ENCODE peak calls at places on chromosomes 6 and 20, in four cellular contexts. G is uterus, B is neural crest cell, R is body of pancreas. Y is an unnamed sample.

GRCh38 chr20:54156522-54156921 is 17.3 kb downstream of the CYP24A1 start:
- DNase-seq in G (no peak), B (no peak), R (no peak), Y (no peak)

GRCh38 chr6:21915707-21916399 is 322.3 kb downstream of the SOX4 start:
- DNase-seq in G (no peak), B (no peak), R (no peak), Y (no peak)

GRCh38 chr6:91376686-91377085 is 789.8 kb upstream of the MAP3K7 start:
- DNase-seq in G (no peak), B (no peak), R (peak), Y (no peak)

GRCh38 chr20:40225596-40225995 is 463.4 kb downstream of the MAFB start:
- DNase-seq in G (no peak), B (no peak), R (no peak), Y (no peak)

GRCh38 chr6:90175627-90176538 is 120.8 kb downstream of the BACH2 start:
- DNase-seq in G (no peak), B (no peak), R (no peak), Y (no peak)

GRCh38 chr20:407097-407952 is 774 bp upstream of the RBCK1 start:
- DNase-seq in G (peak), B (peak), R (peak), Y (peak)

GRCh38 chr6:49958180-49958579 is 5.8 kb downstream of the DEFB114 start:
- DNase-seq in G (no peak), B (no peak), R (no peak), Y (no peak)

GRCh38 chr6:159981171-159981571 is 12.3 kb downstream of the IGF2R start:
- DNase-seq in G (no peak), B (no peak), R (no peak), Y (no peak)

GRCh38 chr20:47181056-47181862 is 175.2 kb downstream of the ZMYND8 start:
- DNase-seq in G (no peak), B (no peak), R (peak), Y (no peak)

GRCh38 chr20:36606171-36607116 is 865 bp downstream of the RAB5IF start:
- DNase-seq in G (no peak), B (no peak), R (peak), Y (peak)

GRCh38 chr20:47574616-47575401 is 73.1 kb downstream of the NCOA3 start:
- DNase-seq in G (no peak), B (no peak), R (peak), Y (no peak)

DNA sequence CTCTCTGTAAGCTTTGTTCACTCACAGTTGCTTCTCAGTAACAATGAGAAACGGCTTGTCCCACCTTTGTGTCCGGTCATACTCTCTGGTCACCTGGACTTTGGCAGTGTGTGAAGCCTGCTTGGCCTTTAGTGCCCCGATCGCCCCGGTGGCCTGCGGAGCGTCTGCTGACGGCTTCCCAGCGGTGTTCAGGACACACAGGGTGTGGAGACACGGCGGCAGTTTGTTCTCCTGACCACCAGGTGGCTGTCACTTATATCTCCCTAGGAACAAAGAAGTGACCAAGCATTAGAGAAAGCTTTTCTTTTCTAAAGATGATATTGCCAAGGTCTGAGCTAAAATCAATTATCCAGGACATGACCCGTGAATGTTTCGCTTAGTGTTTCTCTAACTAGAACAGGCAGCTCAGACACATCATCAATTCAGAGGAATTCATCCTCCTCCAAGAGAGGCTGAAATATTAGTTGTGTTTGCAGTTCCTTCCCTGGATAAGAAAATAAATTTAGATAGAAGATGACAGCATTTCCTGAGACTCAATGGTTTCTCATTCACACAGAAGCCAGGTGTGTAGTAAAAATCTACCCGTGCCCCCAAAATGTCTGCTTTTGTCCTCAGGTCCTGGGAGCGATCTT is 167.4 kb upstream of the THBS2 start:
- DNase-seq in G (no peak), B (peak), R (peak), Y (no peak)
- TF ChIP-seq CTCF in G (peak), B (peak), R (peak), Y (no peak)

GRCh38 chr6:117351521-117351920 is 74.2 kb downstream of the ROS1 start:
- DNase-seq in G (no peak), B (no peak), R (no peak), Y (no peak)

GRCh38 chr6:117354671-117355070 is 71.1 kb downstream of the ROS1 start:
- DNase-seq in G (no peak), B (no peak), R (no peak), Y (no peak)

GRCh38 chr6:117352466-117353081 is 73.2 kb downstream of the ROS1 start:
- DNase-seq in G (no peak), B (no peak), R (no peak), Y (no peak)
- TF ChIP-seq CTCF in G (no peak), B (peak), R (peak), Y (no peak)

DNA sequence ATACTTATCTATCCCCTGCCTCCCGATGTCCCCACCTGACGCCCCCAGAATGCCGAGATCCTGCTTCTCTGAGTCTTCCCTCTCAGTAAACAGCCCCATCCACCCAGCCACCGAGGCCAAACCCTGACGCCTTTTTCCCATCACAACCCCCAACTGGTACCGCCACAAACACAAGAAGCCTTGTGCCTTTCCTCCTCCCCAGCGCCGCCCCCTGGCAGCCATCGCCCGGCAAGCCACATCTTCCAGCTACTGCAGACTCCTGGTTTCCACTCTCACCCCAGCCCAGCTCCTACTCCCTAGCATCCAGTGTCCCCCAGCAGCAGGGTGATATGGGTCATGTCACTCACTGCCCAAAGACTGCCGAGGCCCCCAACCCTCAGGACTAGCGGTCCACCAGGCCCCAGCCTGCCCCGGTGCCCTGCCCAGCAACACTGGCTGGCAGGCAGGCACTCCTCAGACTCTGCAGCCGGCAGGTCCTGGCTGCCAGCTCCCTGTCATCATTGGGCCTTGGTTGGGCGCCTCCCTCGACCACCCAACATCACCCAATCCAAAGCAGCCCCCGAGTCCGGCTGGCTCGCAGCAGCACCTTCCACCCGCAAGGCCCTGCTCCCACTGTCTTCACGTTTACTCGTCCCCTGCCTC is 11.2 kb downstream of the TCFL5 start:
- DNase-seq in G (no peak), B (no peak), R (no peak), Y (no peak)
- TF ChIP-seq CTCF in G (no peak), B (no peak), R (no peak), Y (no peak)

DNA sequence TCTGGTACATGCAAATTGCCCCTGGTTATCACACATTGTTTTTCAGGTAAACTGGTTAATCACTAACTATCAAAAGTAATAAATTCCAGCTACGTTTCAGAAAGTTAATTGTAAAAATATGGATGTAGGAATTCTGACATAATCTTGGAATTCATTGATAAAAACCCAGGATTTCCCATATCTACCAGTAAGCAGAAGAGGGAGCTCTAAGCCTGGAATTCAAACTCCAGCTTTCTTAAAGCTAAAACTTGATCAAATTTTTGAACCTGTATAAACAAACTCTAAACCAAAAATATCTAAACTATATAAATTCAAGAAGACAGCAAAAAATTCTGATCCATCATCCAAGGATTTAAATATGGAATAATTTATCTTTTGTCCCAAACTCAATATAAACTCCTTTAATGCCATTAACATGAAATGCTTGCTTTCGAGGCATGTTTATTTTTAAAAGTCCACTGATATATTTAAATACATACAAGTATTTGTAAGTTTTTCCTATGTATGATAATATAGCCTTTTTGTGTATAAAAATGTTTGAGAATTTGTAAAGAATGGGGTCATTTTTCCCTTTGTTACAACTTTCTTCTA is 91.5 kb upstream of the RNF217 start:
- DNase-seq in G (no peak), B (no peak), R (no peak), Y (no peak)
- TF ChIP-seq CTCF in G (peak), B (peak), R (peak), Y (peak)

GRCh38 chr6:13769655-13770053 is 44.7 kb downstream of the MCUR1 start:
- DNase-seq in G (no peak), B (no peak), R (no peak), Y (no peak)
- TF ChIP-seq CTCF in G (no peak), B (peak), R (no peak), Y (no peak)

DNA sequence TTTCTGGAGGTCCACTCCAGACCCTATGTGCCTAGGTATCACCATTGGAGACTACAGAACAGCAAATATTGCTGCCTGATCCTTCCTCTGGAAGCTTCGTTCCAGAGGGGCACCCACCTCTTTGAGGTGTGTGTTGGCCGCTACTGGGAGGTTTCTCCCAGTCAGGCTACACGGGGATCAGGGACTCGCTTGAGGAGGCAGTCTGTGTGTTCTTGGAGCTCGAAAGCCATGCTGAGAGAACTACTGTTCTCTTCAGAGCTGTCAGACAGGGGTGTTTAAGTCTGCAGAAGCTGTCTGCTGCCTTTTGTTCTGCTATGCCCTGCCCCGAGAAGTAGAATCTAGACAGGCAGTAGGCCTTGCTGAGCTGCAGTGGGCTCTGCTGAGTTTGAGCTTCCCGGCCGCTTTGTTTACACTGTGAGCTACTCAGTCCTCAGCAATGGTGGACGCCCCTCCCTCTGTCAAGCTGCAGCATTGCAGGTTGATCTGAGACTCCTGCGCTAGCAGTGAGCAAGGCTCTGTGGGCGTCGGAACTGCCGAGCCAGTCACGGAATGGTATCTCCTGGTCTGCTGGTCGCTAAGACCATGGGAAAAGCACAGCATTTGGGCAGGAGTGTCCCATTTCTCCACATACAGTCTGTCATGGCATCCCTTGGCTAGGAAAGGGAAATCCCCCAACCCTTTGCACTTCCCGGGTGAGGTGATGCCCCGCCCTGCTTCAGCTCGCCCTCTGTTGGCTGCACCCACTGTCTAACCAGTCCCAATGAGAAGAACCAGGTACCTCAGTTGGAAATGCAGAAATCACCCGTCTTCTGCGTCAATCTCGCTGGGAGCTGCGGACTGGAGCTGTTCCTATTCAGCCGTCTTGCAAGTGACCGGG is 32.5 kb upstream of the ASCC3 start:
- DNase-seq in G (no peak), B (peak), R (peak), Y (no peak)
- TF ChIP-seq CTCF in G (no peak), B (peak), R (no peak), Y (no peak)

GRCh38 chr6:42963855-42964605 is 3.5 kb downstream of the GNMT start:
- DNase-seq in G (no peak), B (peak), R (peak), Y (no peak)
- TF ChIP-seq CTCF in G (no peak), B (peak), R (peak), Y (no peak)

DNA sequence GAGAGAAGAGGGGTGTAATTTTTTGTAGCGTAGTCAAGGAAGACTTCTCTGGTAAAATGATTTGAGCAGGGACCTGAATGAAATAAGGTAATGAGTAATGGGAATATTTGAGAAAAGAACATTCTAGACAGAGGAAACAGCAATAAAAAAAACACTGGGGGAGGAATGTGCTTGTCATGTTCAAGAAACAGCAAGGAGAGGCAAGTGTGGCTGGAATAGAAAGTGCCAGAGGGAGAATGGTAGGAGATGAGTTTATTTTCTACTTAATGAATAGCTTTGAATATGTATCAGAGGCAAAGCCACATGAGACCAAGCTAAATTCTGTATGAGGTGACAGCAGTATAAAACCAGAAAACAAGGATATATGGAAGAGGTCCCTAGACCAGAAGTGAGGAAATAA is 170.1 kb downstream of the CDKAL1 start:
- DNase-seq in G (no peak), B (no peak), R (no peak), Y (no peak)
- TF ChIP-seq CTCF in G (no peak), B (no peak), R (no peak), Y (no peak)

GRCh38 chr6:134658596-134658995 is 291.3 kb downstream of the ALDH8A1 start:
- DNase-seq in G (no peak), B (no peak), R (no peak), Y (no peak)
- TF ChIP-seq CTCF in G (no peak), B (no peak), R (no peak), Y (no peak)

GRCh38 chr20:3325864-3326263 is 81.6 kb downstream of the DNAAF9 start:
- DNase-seq in G (no peak), B (no peak), R (no peak), Y (no peak)

GRCh38 chr20:3326779-3327521 is 80.5 kb downstream of the DNAAF9 start:
- DNase-seq in G (no peak), B (no peak), R (no peak), Y (no peak)

GRCh38 chr20:3328501-3328900 is 79.0 kb downstream of the DNAAF9 start:
- DNase-seq in G (no peak), B (no peak), R (no peak), Y (no peak)

GRCh38 chr20:3334156-3334943 is 73.1 kb downstream of the DNAAF9 start:
- DNase-seq in G (no peak), B (no peak), R (no peak), Y (no peak)

GRCh38 chr20:3330046-3330741 is 77.3 kb downstream of the DNAAF9 start:
- DNase-seq in G (no peak), B (no peak), R (no peak), Y (no peak)
- TF ChIP-seq CTCF in G (no peak), B (peak), R (no peak), Y (no peak)